ENCODE peak calls at places on chromosome 6, in six cellular contexts. One of them, this sample, is unnamed.

GRCh38 chr6:63862486-63863198 is 227.0 kb downstream of the PHF3 start:
- DNase-seq in heart left ventricle: no peak
- DNase-seq in ovary: no peak
- DNase-seq in NB4: no peak
- DNase-seq in H54: no peak
- DNase-seq in transverse colon: no peak
- DNase-seq in this sample: no peak

GRCh38 chr6:49579649-49580048 is 29.2 kb downstream of the C6orf141 start:
- DNase-seq in heart left ventricle: no peak
- DNase-seq in ovary: no peak
- DNase-seq in NB4: no peak
- DNase-seq in H54: no peak
- DNase-seq in transverse colon: no peak
- DNase-seq in this sample: no peak

GRCh38 chr6:73523434-73524123 is 2.7 kb upstream of the EEF1A1 start:
- DNase-seq in heart left ventricle: peak
- DNase-seq in ovary: peak
- DNase-seq in NB4: peak
- DNase-seq in H54: peak
- DNase-seq in transverse colon: peak
- DNase-seq in this sample: peak

GRCh38 chr6:109373762-109374161 is 8.5 kb downstream of the CD164 start:
- DNase-seq in heart left ventricle: no peak
- DNase-seq in ovary: no peak
- DNase-seq in NB4: no peak
- DNase-seq in H54: no peak
- DNase-seq in transverse colon: no peak
- DNase-seq in this sample: no peak

GRCh38 chr6:63816979-63817436 is 181.4 kb downstream of the PHF3 start:
- DNase-seq in heart left ventricle: no peak
- DNase-seq in ovary: no peak
- DNase-seq in NB4: peak
- DNase-seq in H54: no peak
- DNase-seq in transverse colon: no peak
- DNase-seq in this sample: no peak

GRCh38 chr6:160160450-160160849 is 38.8 kb downstream of the SLC22A1 start:
- DNase-seq in heart left ventricle: no peak
- DNase-seq in ovary: no peak
- DNase-seq in NB4: no peak
- DNase-seq in H54: no peak
- DNase-seq in transverse colon: peak
- DNase-seq in this sample: no peak

GRCh38 chr6:169933839-169934698 is 182.6 kb downstream of the ERMARD start:
- DNase-seq in heart left ventricle: peak
- DNase-seq in ovary: peak
- DNase-seq in NB4: no peak
- DNase-seq in H54: no peak
- DNase-seq in transverse colon: peak
- DNase-seq in this sample: no peak

GRCh38 chr6:100257661-100258395 is 206.9 kb downstream of the SIM1 start:
- DNase-seq in heart left ventricle: no peak
- DNase-seq in ovary: no peak
- DNase-seq in NB4: peak
- DNase-seq in H54: peak
- DNase-seq in transverse colon: no peak
- DNase-seq in this sample: peak

GRCh38 chr6:43827898-43828297 is 57.9 kb downstream of the VEGFA start:
- DNase-seq in heart left ventricle: no peak
- DNase-seq in ovary: no peak
- DNase-seq in NB4: no peak
- DNase-seq in H54: no peak
- DNase-seq in transverse colon: no peak
- DNase-seq in this sample: no peak

GRCh38 chr6:81241717-81242116 is 510.8 kb downstream of the TENT5A start:
- DNase-seq in heart left ventricle: no peak
- DNase-seq in ovary: no peak
- DNase-seq in NB4: peak
- DNase-seq in H54: peak
- DNase-seq in transverse colon: no peak
- DNase-seq in this sample: peak

GRCh38 chr6:96963809-96964208 is 39.3 kb downstream of the KLHL32 start:
- DNase-seq in heart left ventricle: no peak
- DNase-seq in ovary: no peak
- DNase-seq in NB4: no peak
- DNase-seq in H54: no peak
- DNase-seq in transverse colon: no peak
- DNase-seq in this sample: no peak

GRCh38 chr6:24126586-24127192 is 674 bp downstream of the NRSN1 start:
- DNase-seq in heart left ventricle: peak
- DNase-seq in ovary: peak
- DNase-seq in NB4: peak
- DNase-seq in H54: peak
- DNase-seq in transverse colon: peak
- DNase-seq in this sample: peak

GRCh38 chr6:137427670-137428290 is 66.4 kb downstream of the OLIG3 start:
- DNase-seq in heart left ventricle: no peak
- DNase-seq in ovary: no peak
- DNase-seq in NB4: peak
- DNase-seq in H54: no peak
- DNase-seq in transverse colon: no peak
- DNase-seq in this sample: no peak

GRCh38 chr6:111971181-111971829 is 82.6 kb upstream of the CCN6 start:
- DNase-seq in heart left ventricle: no peak
- DNase-seq in ovary: no peak
- DNase-seq in NB4: no peak
- DNase-seq in H54: no peak
- DNase-seq in transverse colon: no peak
- DNase-seq in this sample: no peak

GRCh38 chr6:13383280-13384163 is 55.2 kb upstream of the TBC1D7 start:
- DNase-seq in heart left ventricle: no peak
- DNase-seq in ovary: no peak
- DNase-seq in NB4: no peak
- DNase-seq in H54: no peak
- DNase-seq in transverse colon: no peak
- DNase-seq in this sample: peak

GRCh38 chr6:85516168-85516567 is 66.3 kb downstream of the NT5E start:
- DNase-seq in heart left ventricle: no peak
- DNase-seq in ovary: no peak
- DNase-seq in NB4: no peak
- DNase-seq in H54: peak
- DNase-seq in transverse colon: no peak
- DNase-seq in this sample: no peak

GRCh38 chr6:45836984-45837383 is 178.7 kb downstream of the CLIC5 start:
- DNase-seq in heart left ventricle: no peak
- DNase-seq in ovary: no peak
- DNase-seq in NB4: no peak
- DNase-seq in H54: no peak
- DNase-seq in transverse colon: no peak
- DNase-seq in this sample: no peak

GRCh38 chr6:107646176-107646575 is 156.3 kb downstream of the SOBP start:
- DNase-seq in heart left ventricle: peak
- DNase-seq in ovary: no peak
- DNase-seq in NB4: no peak
- DNase-seq in H54: no peak
- DNase-seq in transverse colon: no peak
- DNase-seq in this sample: no peak

GRCh38 chr6:139161169-139161568 is 26.3 kb downstream of the HECA start:
- DNase-seq in heart left ventricle: no peak
- DNase-seq in ovary: no peak
- DNase-seq in NB4: no peak
- DNase-seq in H54: no peak
- DNase-seq in transverse colon: no peak
- DNase-seq in this sample: no peak

GRCh38 chr6:160063771-160064413 is 57.7 kb upstream of the SLC22A1 start:
- DNase-seq in heart left ventricle: no peak
- DNase-seq in ovary: no peak
- DNase-seq in NB4: no peak
- DNase-seq in H54: no peak
- DNase-seq in transverse colon: no peak
- DNase-seq in this sample: no peak

GRCh38 chr6:53795254-53795701 is 473 bp downstream of the LRRC1 start:
- DNase-seq in heart left ventricle: no peak
- DNase-seq in ovary: no peak
- DNase-seq in NB4: no peak
- DNase-seq in H54: peak
- DNase-seq in transverse colon: peak
- DNase-seq in this sample: no peak

GRCh38 chr6:39086711-39087110 is 28.3 kb downstream of the SAYSD1 start:
- DNase-seq in heart left ventricle: no peak
- DNase-seq in ovary: no peak
- DNase-seq in NB4: no peak
- DNase-seq in H54: no peak
- DNase-seq in transverse colon: no peak
- DNase-seq in this sample: no peak

GRCh38 chr6:151452750-151453427 is 963 bp upstream of the RMND1 start:
- DNase-seq in heart left ventricle: peak
- DNase-seq in ovary: peak
- DNase-seq in NB4: peak
- DNase-seq in H54: no peak
- DNase-seq in transverse colon: peak
- DNase-seq in this sample: peak

GRCh38 chr6:16948376-16948775 is 153.5 kb upstream of the STMND1 start:
- DNase-seq in heart left ventricle: no peak
- DNase-seq in ovary: no peak
- DNase-seq in NB4: no peak
- DNase-seq in H54: no peak
- DNase-seq in transverse colon: no peak
- DNase-seq in this sample: no peak

GRCh38 chr6:155093430-155093829 is 98.3 kb downstream of the TIAM2 start:
- DNase-seq in heart left ventricle: no peak
- DNase-seq in ovary: no peak
- DNase-seq in NB4: no peak
- DNase-seq in H54: no peak
- DNase-seq in transverse colon: no peak
- DNase-seq in this sample: no peak

GRCh38 chr6:150286919-150287318 is 81.9 kb upstream of the IYD start:
- DNase-seq in heart left ventricle: no peak
- DNase-seq in ovary: no peak
- DNase-seq in NB4: no peak
- DNase-seq in H54: no peak
- DNase-seq in transverse colon: no peak
- DNase-seq in this sample: no peak

GRCh38 chr6:44289726-44290125 is 19.5 kb downstream of the TMEM151B start:
- DNase-seq in heart left ventricle: no peak
- DNase-seq in ovary: no peak
- DNase-seq in NB4: no peak
- DNase-seq in H54: no peak
- DNase-seq in transverse colon: no peak
- DNase-seq in this sample: no peak

GRCh38 chr6:157953580-157954091 is 28.0 kb upstream of the SYNJ2 start:
- DNase-seq in heart left ventricle: no peak
- DNase-seq in ovary: no peak
- DNase-seq in NB4: peak
- DNase-seq in H54: no peak
- DNase-seq in transverse colon: no peak
- DNase-seq in this sample: no peak

GRCh38 chr6:160259585-160259984 is 964 bp upstream of the SLC22A2 start:
- DNase-seq in heart left ventricle: no peak
- DNase-seq in ovary: no peak
- DNase-seq in NB4: no peak
- DNase-seq in H54: no peak
- DNase-seq in transverse colon: no peak
- DNase-seq in this sample: no peak

GRCh38 chr6:150866147-150867073 is 908 bp downstream of the MTHFD1L start:
- DNase-seq in heart left ventricle: peak
- DNase-seq in ovary: peak
- DNase-seq in NB4: peak
- DNase-seq in H54: peak
- DNase-seq in transverse colon: peak
- DNase-seq in this sample: peak

GRCh38 chr6:142372348-142372747 is 70.5 kb downstream of the ADGRG6 start:
- DNase-seq in heart left ventricle: no peak
- DNase-seq in ovary: no peak
- DNase-seq in NB4: no peak
- DNase-seq in H54: no peak
- DNase-seq in transverse colon: no peak
- DNase-seq in this sample: no peak

DNA sequence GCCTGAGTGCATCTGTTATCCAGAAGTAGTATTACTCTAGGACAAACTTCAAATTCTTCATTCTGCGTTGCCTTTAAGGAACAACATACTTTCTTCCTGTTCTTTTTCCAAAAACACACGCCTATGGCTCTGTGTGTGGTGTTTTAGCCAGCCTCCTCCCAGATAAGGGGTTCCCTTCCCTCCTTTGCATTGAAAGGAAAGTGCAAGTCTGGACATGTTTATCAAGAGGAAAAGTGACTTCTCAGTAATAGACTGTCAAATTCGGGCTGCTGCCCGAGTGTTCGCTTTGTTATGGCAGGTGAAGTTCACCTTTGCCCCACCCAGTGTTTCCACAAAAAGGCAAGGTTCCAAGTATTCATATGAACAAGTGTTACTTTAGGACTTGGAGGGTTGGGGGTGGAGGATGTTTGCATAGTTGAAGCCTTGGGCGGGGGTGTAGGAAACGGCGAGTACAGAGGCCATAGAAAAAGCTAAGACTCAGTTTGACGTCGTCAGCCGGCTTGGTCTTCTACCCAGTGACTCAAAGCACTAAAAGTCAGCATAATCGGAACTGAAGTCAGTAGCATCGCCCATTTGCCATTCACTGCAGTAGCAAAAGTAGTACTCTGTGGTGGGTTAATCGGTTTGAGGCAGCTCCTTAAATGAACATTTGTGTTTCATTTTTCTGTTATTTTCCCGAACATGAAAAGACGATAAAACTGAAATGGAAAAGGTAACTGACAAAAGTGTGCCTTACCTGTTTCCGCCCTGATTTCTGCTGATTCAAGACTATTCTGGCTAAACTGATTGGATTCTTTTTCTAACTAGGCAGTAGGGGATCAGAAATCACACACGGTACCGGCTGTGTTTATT is 12.5 kb downstream of the PRDM1 start:
- DNase-seq in heart left ventricle: no peak
- DNase-seq in ovary: peak
- DNase-seq in NB4: peak
- DNase-seq in H54: no peak
- DNase-seq in transverse colon: peak
- DNase-seq in this sample: peak
- TF ChIP-seq POLR2A in heart left ventricle: no peak
- TF ChIP-seq POLR2A in ovary: no peak
- TF ChIP-seq POLR2A in NB4: no peak
- TF ChIP-seq POLR2A in H54: no peak
- TF ChIP-seq POLR2A in transverse colon: peak
- TF ChIP-seq POLR2A in this sample: peak

GRCh38 chr6:135215563-135215962 is 34.5 kb downstream of the MYB start:
- DNase-seq in heart left ventricle: no peak
- DNase-seq in ovary: no peak
- DNase-seq in NB4: no peak
- DNase-seq in H54: no peak
- DNase-seq in transverse colon: no peak
- DNase-seq in this sample: no peak
- TF ChIP-seq POLR2A in heart left ventricle: no peak
- TF ChIP-seq POLR2A in ovary: no peak
- TF ChIP-seq POLR2A in NB4: peak
- TF ChIP-seq POLR2A in H54: no peak
- TF ChIP-seq POLR2A in transverse colon: no peak
- TF ChIP-seq POLR2A in this sample: no peak

GRCh38 chr6:132084811-132085509 is 133.8 kb upstream of the CCN2 start:
- DNase-seq in heart left ventricle: no peak
- DNase-seq in ovary: no peak
- DNase-seq in NB4: no peak
- DNase-seq in H54: no peak
- DNase-seq in transverse colon: no peak
- DNase-seq in this sample: no peak
- TF ChIP-seq POLR2A in heart left ventricle: no peak
- TF ChIP-seq POLR2A in ovary: no peak
- TF ChIP-seq POLR2A in NB4: no peak
- TF ChIP-seq POLR2A in H54: no peak
- TF ChIP-seq POLR2A in transverse colon: no peak
- TF ChIP-seq POLR2A in this sample: no peak

GRCh38 chr6:140784573-140784972 is 1348.2 kb upstream of the GJE1 start:
- DNase-seq in heart left ventricle: no peak
- DNase-seq in ovary: no peak
- DNase-seq in NB4: no peak
- DNase-seq in H54: no peak
- DNase-seq in transverse colon: no peak
- DNase-seq in this sample: no peak
- TF ChIP-seq POLR2A in heart left ventricle: no peak
- TF ChIP-seq POLR2A in ovary: no peak
- TF ChIP-seq POLR2A in NB4: no peak
- TF ChIP-seq POLR2A in H54: no peak
- TF ChIP-seq POLR2A in transverse colon: no peak
- TF ChIP-seq POLR2A in this sample: no peak